ENCODE peak calls at places on chromosomes 7 and 10, in seven cellular contexts. One of them, this sample, is unnamed.

GRCh38 chr7:70640266-70640833 is 491.6 kb upstream of the GALNT17 start:
- DNase-seq in endothelial cell of umbilical vein: no peak
- DNase-seq in ovary: no peak
- DNase-seq in IMR-90: peak; percentile 87
- DNase-seq in prostate gland: no peak
- DNase-seq in A549: no peak
- DNase-seq in H1: no peak
- DNase-seq in this sample: no peak

GRCh38 chr7:29469984-29470557 is 93.6 kb upstream of the PRR15 start:
- DNase-seq in prostate gland: no peak
- DNase-seq in H1: no peak
- DNase-seq in ovary: no peak
- DNase-seq in endothelial cell of umbilical vein: no peak
- DNase-seq in IMR-90: no peak
- DNase-seq in A549: no peak
- DNase-seq in this sample: no peak

GRCh38 chr10:52757777-52758176 is 14.8 kb downstream of the MBL2 start:
- DNase-seq in H1: no peak
- DNase-seq in ovary: no peak
- DNase-seq in endothelial cell of umbilical vein: no peak
- DNase-seq in IMR-90: peak; percentile 24
- DNase-seq in A549: no peak
- DNase-seq in prostate gland: no peak
- DNase-seq in this sample: no peak

GRCh38 chr7:14380881-14381280 is 391.4 kb upstream of the ETV1 start:
- DNase-seq in prostate gland: no peak
- DNase-seq in A549: peak; percentile 6
- DNase-seq in H1: no peak
- DNase-seq in IMR-90: no peak
- DNase-seq in ovary: no peak
- DNase-seq in endothelial cell of umbilical vein: no peak
- DNase-seq in this sample: no peak

GRCh38 chr10:70145666-70146488 is 623 bp downstream of the TYSND1 start:
- DNase-seq in H1: no peak
- DNase-seq in prostate gland: peak; percentile 24
- DNase-seq in A549: peak; percentile 69
- DNase-seq in IMR-90: peak; percentile 54
- DNase-seq in ovary: peak; percentile 40
- DNase-seq in endothelial cell of umbilical vein: peak; percentile 80
- DNase-seq in this sample: peak; percentile 66

GRCh38 chr7:50330254-50330653 is 25.7 kb downstream of the IKZF1 start:
- DNase-seq in A549: no peak
- DNase-seq in ovary: no peak
- DNase-seq in endothelial cell of umbilical vein: no peak
- DNase-seq in IMR-90: no peak
- DNase-seq in H1: no peak
- DNase-seq in prostate gland: no peak
- DNase-seq in this sample: no peak

GRCh38 chr10:110649652-110650264 is 5.6 kb downstream of the RBM20 start:
- DNase-seq in ovary: no peak
- DNase-seq in A549: no peak
- DNase-seq in H1: no peak
- DNase-seq in IMR-90: no peak
- DNase-seq in endothelial cell of umbilical vein: no peak
- DNase-seq in prostate gland: no peak
- DNase-seq in this sample: no peak

GRCh38 chr10:80319725-80320290 is 30.4 kb upstream of the MAT1A start:
- DNase-seq in A549: no peak
- DNase-seq in prostate gland: no peak
- DNase-seq in H1: no peak
- DNase-seq in endothelial cell of umbilical vein: no peak
- DNase-seq in IMR-90: no peak
- DNase-seq in ovary: no peak
- DNase-seq in this sample: no peak

GRCh38 chr7:120838281-120838682 is 19.7 kb downstream of the TSPAN12 start:
- DNase-seq in H1: no peak
- DNase-seq in endothelial cell of umbilical vein: peak; percentile 51
- DNase-seq in A549: no peak
- DNase-seq in IMR-90: no peak
- DNase-seq in ovary: no peak
- DNase-seq in prostate gland: no peak
- DNase-seq in this sample: no peak

GRCh38 chr7:24920702-24921679 is 59.0 kb downstream of the OSBPL3 start:
- DNase-seq in endothelial cell of umbilical vein: peak; percentile 80
- DNase-seq in A549: no peak
- DNase-seq in prostate gland: no peak
- DNase-seq in ovary: no peak
- DNase-seq in IMR-90: no peak
- DNase-seq in H1: no peak
- DNase-seq in this sample: no peak

DNA sequence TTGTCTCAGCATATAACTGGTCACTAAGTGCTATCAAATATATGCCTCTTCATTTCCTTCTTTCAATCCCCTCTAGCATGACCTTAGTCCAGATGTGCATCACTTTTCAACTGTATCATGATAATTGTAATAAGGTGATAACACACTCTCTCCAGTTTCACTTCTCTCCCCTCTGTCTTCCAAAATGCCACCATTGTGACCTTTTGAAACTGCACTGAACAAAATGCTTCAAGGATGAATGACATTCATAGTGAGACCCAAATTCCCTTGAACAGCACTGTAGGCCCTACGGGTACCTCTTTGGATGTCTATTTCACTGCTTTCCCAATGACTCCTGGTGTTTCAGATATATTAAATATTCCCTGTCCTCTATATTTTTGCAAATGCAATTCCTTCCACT is 224.8 kb downstream of the DNAJB9 start:
- DNase-seq in A549: no peak
- DNase-seq in prostate gland: no peak
- DNase-seq in IMR-90: no peak
- DNase-seq in endothelial cell of umbilical vein: no peak
- DNase-seq in ovary: no peak
- DNase-seq in H1: no peak
- DNase-seq in this sample: no peak
- TF ChIP-seq POLR2A in A549: no peak
- TF ChIP-seq POLR2A in prostate gland: no peak
- TF ChIP-seq POLR2A in IMR-90: no peak
- TF ChIP-seq POLR2A in endothelial cell of umbilical vein: no peak
- TF ChIP-seq POLR2A in ovary: no peak
- TF ChIP-seq POLR2A in H1: no peak
- TF ChIP-seq POLR2A in this sample: no peak

GRCh38 chr7:150956395-150957118 is 21.6 kb downstream of the KCNH2 start:
- DNase-seq in A549: no peak
- DNase-seq in prostate gland: no peak
- DNase-seq in ovary: no peak
- DNase-seq in IMR-90: no peak
- DNase-seq in H1: no peak
- DNase-seq in endothelial cell of umbilical vein: no peak
- DNase-seq in this sample: no peak
- H3K4me1 ChIP-seq in A549: no peaks in the 10 kb centered on the region
- H3K4me1 ChIP-seq in prostate gland: no peaks in the 10 kb centered on the region
- H3K4me1 ChIP-seq in ovary: peaks cover 17% of the 10 kb centered on the region
- H3K4me1 ChIP-seq in IMR-90: peaks cover 8% of the 10 kb centered on the region
- H3K4me1 ChIP-seq in H1: no peaks in the 10 kb centered on the region
- H3K4me1 ChIP-seq in endothelial cell of umbilical vein: no peaks in the 10 kb centered on the region
- H3K4me1 ChIP-seq in this sample: peaks cover 5% of the 10 kb centered on the region

GRCh38 chr10:3109633-3110032 is 42.3 kb downstream of the PFKP start:
- DNase-seq in prostate gland: no peak
- DNase-seq in H1: no peak
- DNase-seq in endothelial cell of umbilical vein: no peak
- DNase-seq in A549: no peak
- DNase-seq in ovary: no peak
- DNase-seq in IMR-90: no peak
- DNase-seq in this sample: no peak
- H3K27ac ChIP-seq in prostate gland: no peak overlapping the region
- H3K27ac ChIP-seq in H1: no peak overlapping the region
- H3K27ac ChIP-seq in endothelial cell of umbilical vein: no peak overlapping the region
- H3K27ac ChIP-seq in A549: peak overlapping the region; percentile 86
- H3K27ac ChIP-seq in ovary: no peak overlapping the region
- H3K27ac ChIP-seq in IMR-90: no peak overlapping the region
- H3K27ac ChIP-seq in this sample: no peak overlapping the region

DNA sequence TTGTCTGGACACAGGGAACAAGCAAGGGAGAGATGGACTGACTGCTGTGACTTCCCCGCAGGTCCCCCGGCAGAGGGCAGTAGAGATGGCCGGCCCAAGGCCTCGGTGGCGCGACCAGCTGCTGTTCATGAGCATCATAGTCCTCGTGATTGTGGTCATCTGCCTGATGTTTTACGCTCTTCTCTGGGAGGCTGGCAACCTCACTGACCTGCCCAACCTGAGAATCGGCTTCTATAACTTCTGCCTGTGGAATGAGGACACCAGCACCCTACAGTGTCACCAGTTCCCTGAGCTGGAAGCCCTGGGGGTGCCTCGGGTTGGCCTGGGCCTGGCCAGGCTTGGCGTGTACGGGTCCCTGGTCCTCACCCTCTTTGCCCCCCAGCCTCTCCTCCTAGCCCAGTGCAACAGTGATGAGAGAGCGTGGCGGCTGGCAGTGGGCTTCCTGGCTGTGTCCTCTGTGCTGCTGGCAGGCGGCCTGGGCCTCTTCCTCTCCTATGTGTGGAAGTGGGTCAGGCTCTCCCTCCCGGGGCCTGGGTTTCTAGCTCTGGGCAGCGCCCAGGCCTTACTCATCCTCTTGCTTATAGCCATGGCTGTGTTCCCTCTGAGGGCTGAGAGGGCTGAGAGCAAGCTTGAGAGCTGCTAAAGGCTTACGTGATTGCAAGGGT is 6.0 kb downstream of the CYREN start:
- DNase-seq in ovary: no peak
- DNase-seq in prostate gland: no peak
- DNase-seq in A549: peak; percentile 42
- DNase-seq in IMR-90: no peak
- DNase-seq in endothelial cell of umbilical vein: no peak
- DNase-seq in H1: no peak
- DNase-seq in this sample: peak; percentile 24
- TF ChIP-seq POLR2A in ovary: no peak
- TF ChIP-seq POLR2A in prostate gland: no peak
- TF ChIP-seq POLR2A in A549: no peak
- TF ChIP-seq POLR2A in IMR-90: no peak
- TF ChIP-seq POLR2A in endothelial cell of umbilical vein: no peak
- TF ChIP-seq POLR2A in H1: peak; percentile 57
- TF ChIP-seq POLR2A in this sample: no peak

GRCh38 chr7:4744391-4745264 is 30.8 kb upstream of the AP5Z1 start:
- DNase-seq in endothelial cell of umbilical vein: peak; percentile 96
- DNase-seq in ovary: peak; percentile 98
- DNase-seq in A549: peak; percentile 99
- DNase-seq in H1: peak; percentile 78
- DNase-seq in prostate gland: peak; percentile 100
- DNase-seq in IMR-90: peak; percentile 99
- DNase-seq in this sample: peak; percentile 100
- H3K4me1 ChIP-seq in endothelial cell of umbilical vein: peaks cover 49% of the 10 kb centered on the region
- H3K4me1 ChIP-seq in ovary: peaks cover 16% of the 10 kb centered on the region
- H3K4me1 ChIP-seq in A549: peaks cover 84% of the 10 kb centered on the region
- H3K4me1 ChIP-seq in H1: no peaks in the 10 kb centered on the region
- H3K4me1 ChIP-seq in prostate gland: peaks cover 5% of the 10 kb centered on the region
- H3K4me1 ChIP-seq in IMR-90: peaks cover 12% of the 10 kb centered on the region
- H3K4me1 ChIP-seq in this sample: peaks cover 44% of the 10 kb centered on the region

GRCh38 chr10:86335831-86336230 is 30.8 kb downstream of the GRID1 start:
- DNase-seq in IMR-90: no peak
- DNase-seq in H1: no peak
- DNase-seq in endothelial cell of umbilical vein: no peak
- DNase-seq in prostate gland: no peak
- DNase-seq in ovary: no peak
- DNase-seq in A549: no peak
- DNase-seq in this sample: no peak

GRCh38 chr10:86333813-86334514 is 32.6 kb downstream of the GRID1 start:
- DNase-seq in prostate gland: no peak
- DNase-seq in IMR-90: no peak
- DNase-seq in ovary: no peak
- DNase-seq in endothelial cell of umbilical vein: no peak
- DNase-seq in A549: no peak
- DNase-seq in H1: no peak
- DNase-seq in this sample: no peak

GRCh38 chr10:86334515-86335085 is 32.0 kb downstream of the GRID1 start:
- DNase-seq in prostate gland: peak; percentile 36
- DNase-seq in A549: no peak
- DNase-seq in endothelial cell of umbilical vein: no peak
- DNase-seq in H1: peak; percentile 36
- DNase-seq in ovary: no peak
- DNase-seq in IMR-90: no peak
- DNase-seq in this sample: peak; percentile 70

GRCh38 chr10:86336341-86336740 is 30.3 kb downstream of the GRID1 start:
- DNase-seq in IMR-90: no peak
- DNase-seq in ovary: no peak
- DNase-seq in A549: no peak
- DNase-seq in prostate gland: no peak
- DNase-seq in H1: no peak
- DNase-seq in endothelial cell of umbilical vein: no peak
- DNase-seq in this sample: no peak

GRCh38 chr10:86335257-86335656 is 31.3 kb downstream of the GRID1 start:
- DNase-seq in prostate gland: no peak
- DNase-seq in ovary: no peak
- DNase-seq in IMR-90: no peak
- DNase-seq in endothelial cell of umbilical vein: no peak
- DNase-seq in A549: no peak
- DNase-seq in H1: no peak
- DNase-seq in this sample: no peak
- H3K27ac ChIP-seq in prostate gland: no peak overlapping the region
- H3K27ac ChIP-seq in ovary: no peak overlapping the region
- H3K27ac ChIP-seq in IMR-90: no peak overlapping the region
- H3K27ac ChIP-seq in endothelial cell of umbilical vein: no peak overlapping the region
- H3K27ac ChIP-seq in A549: no peak overlapping the region
- H3K27ac ChIP-seq in H1: no peak overlapping the region
- H3K27ac ChIP-seq in this sample: no peak overlapping the region

DNA sequence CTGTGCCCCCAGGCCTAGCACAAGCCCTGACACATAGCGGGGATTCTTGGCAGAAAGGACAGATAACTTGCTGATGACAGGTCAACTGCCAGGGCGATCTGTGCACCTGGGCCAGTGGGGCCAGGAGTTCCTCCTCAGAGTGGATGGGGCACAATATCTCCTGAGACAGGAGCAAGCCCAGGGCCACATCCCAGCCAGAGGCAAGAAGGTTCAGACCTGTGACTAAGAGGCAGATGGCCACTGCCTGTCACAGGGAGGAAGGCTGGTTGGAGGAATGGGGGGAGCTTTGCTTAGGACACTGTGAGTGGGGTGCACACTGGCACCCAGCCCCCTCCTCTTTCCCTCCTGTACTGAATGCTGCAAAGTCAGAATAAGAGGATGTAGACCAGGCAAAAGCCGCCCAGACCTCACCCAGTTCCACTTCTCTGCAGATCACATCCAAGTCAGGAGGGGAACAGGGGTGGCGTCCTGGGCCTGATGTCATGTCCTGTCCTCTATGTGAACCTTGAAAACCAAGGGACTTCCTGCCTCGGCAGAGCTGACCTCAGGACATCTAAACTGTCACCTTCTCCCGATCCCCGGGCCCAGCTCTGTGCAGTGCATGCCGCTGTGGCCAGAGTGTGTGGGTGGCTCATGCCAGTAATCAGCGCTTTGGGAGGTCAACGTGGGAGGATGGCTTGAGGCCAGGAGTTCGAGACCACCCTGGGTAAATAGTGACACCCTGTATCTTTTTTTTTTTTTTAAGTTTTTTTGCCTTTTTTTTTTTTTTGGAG is 1.3 kb downstream of the GUSB start:
- DNase-seq in endothelial cell of umbilical vein: peak; percentile 16
- DNase-seq in IMR-90: no peak
- DNase-seq in prostate gland: no peak
- DNase-seq in H1: no peak
- DNase-seq in A549: peak; percentile 45
- DNase-seq in ovary: no peak
- DNase-seq in this sample: peak; percentile 26
- TF ChIP-seq POLR2A in endothelial cell of umbilical vein: no peak
- TF ChIP-seq POLR2A in IMR-90: no peak
- TF ChIP-seq POLR2A in prostate gland: no peak
- TF ChIP-seq POLR2A in H1: no peak
- TF ChIP-seq POLR2A in A549: no peak
- TF ChIP-seq POLR2A in ovary: no peak
- TF ChIP-seq POLR2A in this sample: no peak

This sample was measured in thyroid gland.